ENCODE peak calls at places on chromosomes 1 and 21, in seven cellular contexts. One of them, this sample, is unnamed.

GRCh38 chr21:42438316-42439205 is 34.9 kb downstream of the UBASH3A start:
- DNase-seq in ecto neural progenitor cell: no peak
- DNase-seq in NCI-H2171 treated with DMSO at 0.1 percent for 48 hours: no peak
- DNase-seq in neuronal stem cell: no peak
- DNase-seq in non-pigmented ciliary epithelial cell: no peak
- DNase-seq in NCI-H345: no peak
- DNase-seq in germinal center: no peak
- DNase-seq in this sample: no peak

GRCh38 chr21:33893917-33894316 is 21.7 kb downstream of the ATP5PO start:
- DNase-seq in germinal center: no peak
- DNase-seq in non-pigmented ciliary epithelial cell: peak; percentile 10
- DNase-seq in neuronal stem cell: no peak
- DNase-seq in ecto neural progenitor cell: no peak
- DNase-seq in NCI-H2171 treated with DMSO at 0.1 percent for 48 hours: no peak
- DNase-seq in NCI-H345: no peak
- DNase-seq in this sample: no peak

GRCh38 chr21:46121286-46122221 is 23.6 kb downstream of the COL6A2 start:
- DNase-seq in neuronal stem cell: no peak
- DNase-seq in NCI-H345: no peak
- DNase-seq in non-pigmented ciliary epithelial cell: no peak
- DNase-seq in NCI-H2171 treated with DMSO at 0.1 percent for 48 hours: no peak
- DNase-seq in germinal center: no peak
- DNase-seq in ecto neural progenitor cell: peak; percentile 40
- DNase-seq in this sample: no peak

GRCh38 chr1:53559854-53560571 is 100.8 kb downstream of the DMRTB1 start:
- DNase-seq in NCI-H2171 treated with DMSO at 0.1 percent for 48 hours: no peak
- DNase-seq in NCI-H345: no peak
- DNase-seq in non-pigmented ciliary epithelial cell: no peak
- DNase-seq in neuronal stem cell: no peak
- DNase-seq in ecto neural progenitor cell: no peak
- DNase-seq in germinal center: no peak
- DNase-seq in this sample: no peak

GRCh38 chr1:64495878-64496277 is 25.9 kb downstream of the CACHD1 start:
- DNase-seq in germinal center: no peak
- DNase-seq in non-pigmented ciliary epithelial cell: no peak
- DNase-seq in neuronal stem cell: no peak
- DNase-seq in NCI-H2171 treated with DMSO at 0.1 percent for 48 hours: peak; percentile 9
- DNase-seq in ecto neural progenitor cell: no peak
- DNase-seq in NCI-H345: peak; percentile 85
- DNase-seq in this sample: no peak

GRCh38 chr1:112011231-112011630 is 21.8 kb upstream of the KCND3 start:
- DNase-seq in neuronal stem cell: no peak
- DNase-seq in ecto neural progenitor cell: no peak
- DNase-seq in germinal center: no peak
- DNase-seq in NCI-H2171 treated with DMSO at 0.1 percent for 48 hours: no peak
- DNase-seq in NCI-H345: no peak
- DNase-seq in non-pigmented ciliary epithelial cell: peak; percentile 6
- DNase-seq in this sample: no peak

GRCh38 chr1:221315330-221315729 is 426.6 kb downstream of the DUSP10 start:
- DNase-seq in neuronal stem cell: no peak
- DNase-seq in ecto neural progenitor cell: no peak
- DNase-seq in non-pigmented ciliary epithelial cell: peak; percentile 35
- DNase-seq in germinal center: no peak
- DNase-seq in NCI-H345: no peak
- DNase-seq in NCI-H2171 treated with DMSO at 0.1 percent for 48 hours: no peak
- DNase-seq in this sample: no peak

GRCh38 chr1:109787845-109788605 is 24.3 kb upstream of the EPS8L3 start:
- DNase-seq in neuronal stem cell: no peak
- DNase-seq in non-pigmented ciliary epithelial cell: no peak
- DNase-seq in germinal center: no peak
- DNase-seq in ecto neural progenitor cell: peak; percentile 48
- DNase-seq in NCI-H345: no peak
- DNase-seq in NCI-H2171 treated with DMSO at 0.1 percent for 48 hours: no peak
- DNase-seq in this sample: no peak

GRCh38 chr21:38544681-38545080 is 46.4 kb upstream of the ERG start:
- DNase-seq in NCI-H345: no peak
- DNase-seq in neuronal stem cell: no peak
- DNase-seq in non-pigmented ciliary epithelial cell: no peak
- DNase-seq in germinal center: no peak
- DNase-seq in NCI-H2171 treated with DMSO at 0.1 percent for 48 hours: no peak
- DNase-seq in ecto neural progenitor cell: no peak
- DNase-seq in this sample: no peak

GRCh38 chr1:184502154-184502553 is 115.3 kb downstream of the C1orf21 start:
- DNase-seq in NCI-H2171 treated with DMSO at 0.1 percent for 48 hours: no peak
- DNase-seq in neuronal stem cell: no peak
- DNase-seq in NCI-H345: peak; percentile 55
- DNase-seq in non-pigmented ciliary epithelial cell: no peak
- DNase-seq in ecto neural progenitor cell: no peak
- DNase-seq in germinal center: no peak
- DNase-seq in this sample: no peak

GRCh38 chr1:105087496-105087895 is 1337.8 kb downstream of the AMY1C start:
- DNase-seq in ecto neural progenitor cell: no peak
- DNase-seq in NCI-H2171 treated with DMSO at 0.1 percent for 48 hours: no peak
- DNase-seq in non-pigmented ciliary epithelial cell: no peak
- DNase-seq in NCI-H345: no peak
- DNase-seq in germinal center: no peak
- DNase-seq in neuronal stem cell: no peak
- DNase-seq in this sample: no peak

GRCh38 chr1:185850366-185850765 is 116.2 kb downstream of the HMCN1 start:
- DNase-seq in neuronal stem cell: peak; percentile 3
- DNase-seq in NCI-H2171 treated with DMSO at 0.1 percent for 48 hours: no peak
- DNase-seq in ecto neural progenitor cell: no peak
- DNase-seq in non-pigmented ciliary epithelial cell: no peak
- DNase-seq in germinal center: no peak
- DNase-seq in NCI-H345: no peak
- DNase-seq in this sample: no peak

GRCh38 chr1:12728391-12728790 is 12.5 kb downstream of the AADACL3 start:
- DNase-seq in non-pigmented ciliary epithelial cell: no peak
- DNase-seq in NCI-H2171 treated with DMSO at 0.1 percent for 48 hours: no peak
- DNase-seq in germinal center: no peak
- DNase-seq in ecto neural progenitor cell: no peak
- DNase-seq in neuronal stem cell: no peak
- DNase-seq in NCI-H345: no peak
- DNase-seq in this sample: no peak

GRCh38 chr1:171844381-171844780 is 3.1 kb downstream of the DNM3 start:
- DNase-seq in non-pigmented ciliary epithelial cell: no peak
- DNase-seq in NCI-H345: no peak
- DNase-seq in germinal center: no peak
- DNase-seq in neuronal stem cell: no peak
- DNase-seq in NCI-H2171 treated with DMSO at 0.1 percent for 48 hours: no peak
- DNase-seq in ecto neural progenitor cell: no peak
- DNase-seq in this sample: no peak

GRCh38 chr1:40789675-40790430 is 6.3 kb downstream of the KCNQ4 start:
- DNase-seq in ecto neural progenitor cell: no peak
- DNase-seq in NCI-H2171 treated with DMSO at 0.1 percent for 48 hours: no peak
- DNase-seq in neuronal stem cell: no peak
- DNase-seq in germinal center: no peak
- DNase-seq in non-pigmented ciliary epithelial cell: no peak
- DNase-seq in NCI-H345: no peak
- DNase-seq in this sample: no peak

GRCh38 chr1:101738475-101738874 is 258.3 kb downstream of the OLFM3 start:
- DNase-seq in neuronal stem cell: no peak
- DNase-seq in non-pigmented ciliary epithelial cell: peak; percentile 28
- DNase-seq in germinal center: no peak
- DNase-seq in NCI-H2171 treated with DMSO at 0.1 percent for 48 hours: no peak
- DNase-seq in ecto neural progenitor cell: no peak
- DNase-seq in NCI-H345: no peak
- DNase-seq in this sample: no peak